ENCODE peak calls at places on chromosomes 6 and 20, in eight cellular contexts. One of them, this sample, is unnamed.

GRCh38 chr20:13029687-13030510 is 21.1 kb downstream of the SPTLC3 start:
- DNase-seq in neural crest cell: no peak
- DNase-seq in WTC11: no peak
- DNase-seq in upper lobe of right lung: no peak
- DNase-seq in choroid plexus epithelial cell: peak; percentile 98
- DNase-seq in Calu3: peak; percentile 69
- DNase-seq in left ventricle myocardium inferior: no peak
- DNase-seq in psoas muscle: no peak
- DNase-seq in this sample: peak; percentile 41

GRCh38 chr6:120894077-120894476 is 440.2 kb downstream of the TBC1D32 start:
- DNase-seq in neural crest cell: no peak
- DNase-seq in WTC11: no peak
- DNase-seq in upper lobe of right lung: no peak
- DNase-seq in choroid plexus epithelial cell: no peak
- DNase-seq in Calu3: peak; percentile 21
- DNase-seq in left ventricle myocardium inferior: no peak
- DNase-seq in psoas muscle: no peak
- DNase-seq in this sample: no peak

GRCh38 chr6:116366740-116367275 is 3.9 kb upstream of the DSE start:
- DNase-seq in neural crest cell: no peak
- DNase-seq in WTC11: no peak
- DNase-seq in upper lobe of right lung: no peak
- DNase-seq in choroid plexus epithelial cell: no peak
- DNase-seq in Calu3: no peak
- DNase-seq in left ventricle myocardium inferior: no peak
- DNase-seq in psoas muscle: no peak
- DNase-seq in this sample: no peak

GRCh38 chr20:36591854-36592641 is 13.5 kb upstream of the RAB5IF start:
- DNase-seq in neural crest cell: no peak
- DNase-seq in WTC11: peak; percentile 45
- DNase-seq in upper lobe of right lung: no peak
- DNase-seq in choroid plexus epithelial cell: peak; percentile 57
- DNase-seq in Calu3: peak; percentile 34
- DNase-seq in left ventricle myocardium inferior: no peak
- DNase-seq in psoas muscle: no peak
- DNase-seq in this sample: peak; percentile 40

GRCh38 chr6:53795702-53796450 is 1.1 kb downstream of the LRRC1 start:
- DNase-seq in neural crest cell: peak; percentile 12
- DNase-seq in WTC11: peak; percentile 50
- DNase-seq in upper lobe of right lung: peak; percentile 73
- DNase-seq in choroid plexus epithelial cell: no peak
- DNase-seq in Calu3: peak; percentile 45
- DNase-seq in left ventricle myocardium inferior: peak; percentile 29
- DNase-seq in psoas muscle: peak; percentile 52
- DNase-seq in this sample: no peak

GRCh38 chr6:99467509-99468106 is 42.5 kb upstream of the PNISR start:
- DNase-seq in neural crest cell: no peak
- DNase-seq in WTC11: no peak
- DNase-seq in upper lobe of right lung: no peak
- DNase-seq in choroid plexus epithelial cell: peak; percentile 48
- DNase-seq in Calu3: no peak
- DNase-seq in left ventricle myocardium inferior: no peak
- DNase-seq in psoas muscle: no peak
- DNase-seq in this sample: peak; percentile 7

GRCh38 chr6:449057-449430 is 57.5 kb downstream of the IRF4 start:
- DNase-seq in neural crest cell: no peak
- DNase-seq in WTC11: no peak
- DNase-seq in upper lobe of right lung: no peak
- DNase-seq in choroid plexus epithelial cell: no peak
- DNase-seq in Calu3: no peak
- DNase-seq in left ventricle myocardium inferior: no peak
- DNase-seq in psoas muscle: no peak
- DNase-seq in this sample: no peak

GRCh38 chr6:15628499-15629131 is 34.2 kb downstream of the DTNBP1 start:
- DNase-seq in neural crest cell: no peak
- DNase-seq in WTC11: no peak
- DNase-seq in upper lobe of right lung: no peak
- DNase-seq in choroid plexus epithelial cell: peak; percentile 92
- DNase-seq in Calu3: no peak
- DNase-seq in left ventricle myocardium inferior: no peak
- DNase-seq in psoas muscle: no peak
- DNase-seq in this sample: peak; percentile 73

GRCh38 chr6:12150812-12151432 is 138.8 kb downstream of the HIVEP1 start:
- DNase-seq in neural crest cell: no peak
- DNase-seq in WTC11: peak; percentile 70
- DNase-seq in upper lobe of right lung: peak; percentile 62
- DNase-seq in choroid plexus epithelial cell: peak; percentile 44
- DNase-seq in Calu3: peak; percentile 56
- DNase-seq in left ventricle myocardium inferior: no peak
- DNase-seq in psoas muscle: no peak
- DNase-seq in this sample: no peak

GRCh38 chr6:165556116-165556843 is 106.8 kb downstream of the PDE10A start:
- DNase-seq in neural crest cell: no peak
- DNase-seq in WTC11: no peak
- DNase-seq in upper lobe of right lung: no peak
- DNase-seq in choroid plexus epithelial cell: peak; percentile 86
- DNase-seq in Calu3: peak; percentile 46
- DNase-seq in left ventricle myocardium inferior: no peak
- DNase-seq in psoas muscle: no peak
- DNase-seq in this sample: no peak

GRCh38 chr6:140711019-140711613 is 1336.7 kb upstream of the CITED2 start:
- DNase-seq in neural crest cell: no peak
- DNase-seq in WTC11: no peak
- DNase-seq in upper lobe of right lung: no peak
- DNase-seq in choroid plexus epithelial cell: no peak
- DNase-seq in Calu3: no peak
- DNase-seq in left ventricle myocardium inferior: no peak
- DNase-seq in psoas muscle: no peak
- DNase-seq in this sample: no peak

GRCh38 chr6:161586866-161587265 is 313.0 kb upstream of the AGPAT4 start:
- DNase-seq in neural crest cell: no peak
- DNase-seq in WTC11: no peak
- DNase-seq in upper lobe of right lung: no peak
- DNase-seq in choroid plexus epithelial cell: no peak
- DNase-seq in Calu3: no peak
- DNase-seq in left ventricle myocardium inferior: no peak
- DNase-seq in psoas muscle: no peak
- DNase-seq in this sample: no peak

GRCh38 chr6:47188588-47189021 is 121.1 kb downstream of the TNFRSF21 start:
- DNase-seq in neural crest cell: no peak
- DNase-seq in WTC11: no peak
- DNase-seq in upper lobe of right lung: no peak
- DNase-seq in choroid plexus epithelial cell: peak; percentile 81
- DNase-seq in Calu3: peak; percentile 72
- DNase-seq in left ventricle myocardium inferior: no peak
- DNase-seq in psoas muscle: no peak
- DNase-seq in this sample: peak; percentile 67

GRCh38 chr6:118263929-118264486 is 284.1 kb upstream of the PLN start:
- DNase-seq in neural crest cell: peak; percentile 32
- DNase-seq in WTC11: peak; percentile 47
- DNase-seq in upper lobe of right lung: no peak
- DNase-seq in choroid plexus epithelial cell: peak; percentile 52
- DNase-seq in Calu3: no peak
- DNase-seq in left ventricle myocardium inferior: no peak
- DNase-seq in psoas muscle: no peak
- DNase-seq in this sample: no peak

DNA sequence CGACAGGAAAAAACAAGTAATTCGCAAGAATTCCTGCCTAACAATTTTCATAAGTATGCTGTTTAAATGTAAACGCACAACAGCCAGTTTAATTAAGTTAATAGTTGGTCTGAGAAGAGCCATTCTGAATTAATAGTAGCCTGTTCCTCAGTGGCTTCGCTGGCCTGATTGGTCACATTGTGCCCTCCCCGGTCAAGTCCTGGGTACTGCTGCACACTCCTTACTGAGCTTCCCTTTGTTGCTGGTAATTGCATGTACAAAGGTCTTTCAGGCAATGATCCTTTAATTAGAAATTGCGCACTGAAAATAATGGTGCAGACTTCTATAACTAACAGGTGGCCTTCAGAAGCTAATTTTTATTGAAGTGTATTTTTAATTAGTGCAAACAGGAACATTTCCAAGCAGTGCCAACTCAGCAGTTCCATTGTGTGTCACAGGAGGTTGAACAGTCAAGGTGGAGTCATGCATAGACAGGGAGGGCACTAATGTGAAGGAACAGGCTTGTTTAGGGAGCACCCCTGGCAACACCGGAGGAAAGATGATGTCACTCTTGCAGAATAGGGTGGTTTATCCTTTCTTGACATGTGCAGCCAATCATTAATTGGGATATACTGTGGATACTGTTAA is 92.6 kb upstream of the SLC22A23 start:
- DNase-seq in neural crest cell: no peak
- DNase-seq in WTC11: no peak
- DNase-seq in upper lobe of right lung: no peak
- DNase-seq in choroid plexus epithelial cell: no peak
- DNase-seq in Calu3: no peak
- DNase-seq in left ventricle myocardium inferior: no peak
- DNase-seq in psoas muscle: no peak
- DNase-seq in this sample: no peak
- TF ChIP-seq CTCF in neural crest cell: no peak
- TF ChIP-seq CTCF in WTC11: no peak
- TF ChIP-seq CTCF in upper lobe of right lung: no peak
- TF ChIP-seq CTCF in choroid plexus epithelial cell: no peak
- TF ChIP-seq CTCF in Calu3: no peak
- TF ChIP-seq CTCF in left ventricle myocardium inferior: no peak
- TF ChIP-seq CTCF in psoas muscle: no peak
- TF ChIP-seq CTCF in this sample: no peak

DNA sequence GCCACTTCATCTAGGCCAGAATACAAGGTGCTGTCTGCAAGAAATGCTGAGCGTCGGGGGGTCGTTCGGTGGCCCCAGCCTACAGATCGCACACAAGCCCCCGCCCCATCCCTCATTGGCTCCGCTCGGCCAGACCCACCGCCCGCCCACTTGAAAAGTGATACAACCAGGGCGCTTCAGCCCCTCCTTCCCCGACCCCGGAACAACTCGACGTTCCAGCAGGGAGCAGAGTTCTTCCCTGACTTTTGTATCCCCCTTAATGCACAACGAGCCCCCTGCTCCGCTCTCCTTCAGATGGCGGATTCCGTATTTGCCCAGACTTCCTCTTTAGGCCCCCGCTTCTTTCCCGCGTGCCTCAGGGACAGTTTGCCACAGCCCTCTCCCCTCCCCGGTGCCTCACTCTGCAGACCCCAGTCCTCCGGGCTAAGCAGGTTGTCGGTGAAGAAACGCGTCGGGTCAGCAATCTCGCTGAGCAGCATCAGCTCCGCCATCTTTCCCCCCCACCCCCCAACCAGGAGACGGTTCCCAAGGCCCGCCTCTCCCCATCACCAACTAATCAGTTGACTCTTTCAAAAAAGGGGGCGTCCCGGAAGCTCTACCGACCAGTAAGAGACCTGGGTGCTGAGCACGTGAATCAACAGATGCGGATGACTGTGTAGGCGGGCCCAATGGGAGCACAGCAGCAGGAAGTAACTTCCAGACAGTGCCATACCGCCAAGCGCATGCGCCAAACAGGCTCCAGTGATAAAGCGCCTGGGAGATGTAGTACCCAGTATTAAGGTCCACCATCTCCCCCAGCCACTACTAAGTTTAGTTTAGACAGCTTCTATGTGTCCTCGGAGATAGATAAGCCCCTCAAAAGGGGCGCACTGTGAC is at the start of gene ATF6B:
- DNase-seq in neural crest cell: peak; percentile 88
- DNase-seq in WTC11: peak; percentile 96
- DNase-seq in upper lobe of right lung: peak; percentile 98
- DNase-seq in choroid plexus epithelial cell: peak; percentile 100
- DNase-seq in Calu3: peak; percentile 99
- DNase-seq in left ventricle myocardium inferior: peak; percentile 98
- DNase-seq in psoas muscle: peak; percentile 99
- DNase-seq in this sample: peak; percentile 100
- TF ChIP-seq CTCF in neural crest cell: no peak
- TF ChIP-seq CTCF in WTC11: no peak
- TF ChIP-seq CTCF in upper lobe of right lung: no peak
- TF ChIP-seq CTCF in choroid plexus epithelial cell: no peak
- TF ChIP-seq CTCF in Calu3: no peak
- TF ChIP-seq CTCF in left ventricle myocardium inferior: no peak
- TF ChIP-seq CTCF in psoas muscle: no peak
- TF ChIP-seq CTCF in this sample: no peak

GRCh38 chr20:58214310-58214709 is 14.1 kb downstream of the ANKRD60 start:
- DNase-seq in neural crest cell: no peak
- DNase-seq in WTC11: no peak
- DNase-seq in upper lobe of right lung: no peak
- DNase-seq in choroid plexus epithelial cell: no peak
- DNase-seq in Calu3: no peak
- DNase-seq in left ventricle myocardium inferior: no peak
- DNase-seq in psoas muscle: no peak
- DNase-seq in this sample: no peak

GRCh38 chr20:58213716-58214115 is 14.7 kb downstream of the ANKRD60 start:
- DNase-seq in neural crest cell: no peak
- DNase-seq in WTC11: no peak
- DNase-seq in upper lobe of right lung: no peak
- DNase-seq in choroid plexus epithelial cell: no peak
- DNase-seq in Calu3: no peak
- DNase-seq in left ventricle myocardium inferior: no peak
- DNase-seq in psoas muscle: no peak
- DNase-seq in this sample: no peak

GRCh38 chr20:58215116-58215515 is 13.3 kb downstream of the ANKRD60 start:
- DNase-seq in neural crest cell: no peak
- DNase-seq in WTC11: no peak
- DNase-seq in upper lobe of right lung: no peak
- DNase-seq in choroid plexus epithelial cell: no peak
- DNase-seq in Calu3: no peak
- DNase-seq in left ventricle myocardium inferior: no peak
- DNase-seq in psoas muscle: no peak
- DNase-seq in this sample: no peak

GRCh38 chr20:58212636-58213035 is 15.8 kb downstream of the ANKRD60 start:
- DNase-seq in neural crest cell: no peak
- DNase-seq in WTC11: no peak
- DNase-seq in upper lobe of right lung: no peak
- DNase-seq in choroid plexus epithelial cell: no peak
- DNase-seq in Calu3: no peak
- DNase-seq in left ventricle myocardium inferior: no peak
- DNase-seq in psoas muscle: no peak
- DNase-seq in this sample: no peak

DNA sequence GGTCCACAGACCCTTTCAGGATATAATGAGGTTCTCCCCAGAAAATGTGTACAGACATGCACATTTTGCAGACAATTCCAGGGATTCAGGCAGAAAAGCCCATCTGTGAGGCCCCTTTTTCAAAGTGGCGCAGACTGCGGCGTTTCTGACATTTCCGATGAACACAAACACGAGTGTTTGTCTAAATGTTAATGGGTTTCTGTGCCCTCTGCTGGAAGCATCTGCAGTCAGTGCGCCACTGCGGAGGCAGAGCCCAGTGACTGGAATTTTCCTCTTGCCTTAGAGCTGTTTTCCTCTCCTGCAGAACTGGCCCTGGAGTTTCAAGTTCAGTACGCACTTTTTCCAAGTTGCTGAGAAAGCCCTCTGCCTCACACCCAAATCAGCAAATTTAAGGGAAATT is 15.3 kb downstream of the ANKRD60 start:
- DNase-seq in neural crest cell: no peak
- DNase-seq in WTC11: no peak
- DNase-seq in upper lobe of right lung: no peak
- DNase-seq in choroid plexus epithelial cell: peak; percentile 21
- DNase-seq in Calu3: no peak
- DNase-seq in left ventricle myocardium inferior: no peak
- DNase-seq in psoas muscle: no peak
- DNase-seq in this sample: peak; percentile 32
- TF ChIP-seq CTCF in neural crest cell: no peak
- TF ChIP-seq CTCF in WTC11: no peak
- TF ChIP-seq CTCF in upper lobe of right lung: no peak
- TF ChIP-seq CTCF in choroid plexus epithelial cell: peak; percentile 29
- TF ChIP-seq CTCF in Calu3: no peak
- TF ChIP-seq CTCF in left ventricle myocardium inferior: no peak
- TF ChIP-seq CTCF in psoas muscle: no peak
- TF ChIP-seq CTCF in this sample: peak; percentile 53

GRCh38 chr20:38331814-38332213 is 14.5 kb upstream of the LBP start:
- DNase-seq in neural crest cell: no peak
- DNase-seq in WTC11: no peak
- DNase-seq in upper lobe of right lung: no peak
- DNase-seq in choroid plexus epithelial cell: no peak
- DNase-seq in Calu3: no peak
- DNase-seq in left ventricle myocardium inferior: no peak
- DNase-seq in psoas muscle: no peak
- DNase-seq in this sample: no peak
- TF ChIP-seq CTCF in neural crest cell: no peak
- TF ChIP-seq CTCF in WTC11: no peak
- TF ChIP-seq CTCF in upper lobe of right lung: no peak
- TF ChIP-seq CTCF in choroid plexus epithelial cell: no peak
- TF ChIP-seq CTCF in Calu3: no peak
- TF ChIP-seq CTCF in left ventricle myocardium inferior: no peak
- TF ChIP-seq CTCF in psoas muscle: no peak
- TF ChIP-seq CTCF in this sample: no peak